ENCODE peak calls at places on chromosomes 5 and 9, in eight cellular contexts. N is glutamatergic neuron, F is adrenal gland, D is C1 segment of cervical spinal cord, O is hippocampal formation, G is mammary epithelial cell, S is AG09309, M is pulmonary artery endothelial cell. E is an unnamed sample.

GRCh38 chr9:15513335-15513734 is 2.6 kb upstream of the PSIP1 start:
- DNase-seq in N (peak; percentile 26), D (no peak), G (no peak), M (no peak), F (no peak), S (no peak), O (no peak), E (no peak)

GRCh38 chr5:8843766-8844165 is 702.1 kb downstream of the SEMA5A start:
- DNase-seq in S (peak; percentile 28), F (no peak), G (no peak), D (peak; percentile 62), O (peak; percentile 46), N (peak; percentile 62), M (no peak), E (no peak)

GRCh38 chr9:122827759-122828090 is 663 bp downstream of the PDCL start:
- DNase-seq in M (no peak), G (no peak), D (no peak), O (no peak), F (no peak), S (no peak), N (no peak), E (no peak)

GRCh38 chr9:105275938-105276337 is 31.5 kb downstream of the SLC44A1 start:
- DNase-seq in M (no peak), G (no peak), D (no peak), N (no peak), F (no peak), S (no peak), O (no peak), E (no peak)

GRCh38 chr5:14775857-14776256 is 95.7 kb downstream of the ANKH start:
- DNase-seq in S (peak; percentile 10), N (no peak), M (no peak), F (no peak), D (no peak), G (peak; percentile 69), O (no peak), E (no peak)

GRCh38 chr5:44847453-44847852 is 38.7 kb downstream of the MRPS30 start:
- DNase-seq in F (no peak), G (no peak), S (no peak), O (no peak), M (no peak), N (no peak), D (no peak), E (no peak)

GRCh38 chr5:79834420-79835219 is 145.0 kb downstream of the CMYA5 start:
- DNase-seq in F (peak; percentile 40), O (no peak), D (no peak), S (no peak), N (no peak), G (no peak), M (no peak), E (peak; percentile 56)

GRCh38 chr5:126003309-126003708 is 419.9 kb upstream of the GRAMD2B start:
- DNase-seq in D (no peak), O (peak; percentile 3), N (no peak), M (no peak), F (peak; percentile 29), G (peak; percentile 38), S (peak; percentile 54), E (peak; percentile 47)

GRCh38 chr5:176771102-176771845 is 39.1 kb upstream of the UNC5A start:
- DNase-seq in D (no peak), O (no peak), G (no peak), N (no peak), F (no peak), S (no peak), M (no peak), E (no peak)

GRCh38 chr5:87243161-87243877 is 24.4 kb upstream of the RASA1 start:
- DNase-seq in N (no peak), F (peak; percentile 34), S (peak; percentile 47), G (peak; percentile 85), D (no peak), M (peak; percentile 15), O (no peak), E (no peak)

GRCh38 chr5:151105561-151105960 is 24.7 kb upstream of the TNIP1 start:
- DNase-seq in O (no peak), N (no peak), M (no peak), S (no peak), F (no peak), D (no peak), G (no peak), E (no peak)

GRCh38 chr9:78130004-78130403 is 98.4 kb upstream of the GNAQ start:
- DNase-seq in F (peak; percentile 10), D (peak; percentile 66), G (peak; percentile 69), S (peak; percentile 17), O (peak; percentile 82), M (peak; percentile 41), N (no peak), E (no peak)

GRCh38 chr5:14720236-14720923 is 55.9 kb downstream of the OTULIN start:
- DNase-seq in S (no peak), N (no peak), D (no peak), G (no peak), F (no peak), M (no peak), O (no peak), E (no peak)

GRCh38 chr5:122415481-122416120 is 103.6 kb downstream of the SNCAIP start:
- DNase-seq in N (peak; percentile 62), S (peak; percentile 53), G (peak; percentile 41), O (peak; percentile 48), M (peak; percentile 8), D (no peak), F (peak; percentile 75), E (peak; percentile 60)

GRCh38 chr9:1732670-1733069 is 282.5 kb upstream of the SMARCA2 start:
- DNase-seq in F (peak; percentile 1), N (no peak), S (no peak), D (no peak), M (no peak), G (no peak), O (no peak), E (no peak)

GRCh38 chr5:15620501-15620900 is 120.5 kb downstream of the FBXL7 start:
- DNase-seq in G (no peak), O (no peak), D (no peak), F (peak; percentile 40), S (peak; percentile 84), M (peak; percentile 83), N (no peak), E (no peak)

GRCh38 chr5:14914603-14915277 is 43.2 kb upstream of the ANKH start:
- DNase-seq in F (no peak), D (no peak), O (no peak), G (peak; percentile 67), S (peak; percentile 59), N (no peak), M (no peak), E (no peak)

GRCh38 chr5:139246394-139246793 is 47.1 kb upstream of the MATR3 start:
- DNase-seq in F (peak; percentile 17), S (no peak), D (no peak), O (no peak), M (no peak), N (no peak), G (peak; percentile 48), E (no peak)

GRCh38 chr5:59039296-59040006 is 456.6 kb downstream of the RAB3C start:
- DNase-seq in F (peak; percentile 64), G (peak; percentile 63), N (peak; percentile 63), D (no peak), M (peak; percentile 13), O (peak; percentile 18), S (peak; percentile 16), E (peak; percentile 22)

GRCh38 chr9:78962186-78962585 is 609.6 kb upstream of the TLE4 start:
- DNase-seq in N (no peak), G (no peak), D (no peak), F (no peak), O (no peak), S (no peak), M (no peak), E (no peak)

GRCh38 chr5:160556886-160557285 is 135.2 kb downstream of the PTTG1 start:
- DNase-seq in D (no peak), F (no peak), G (peak; percentile 66), M (no peak), S (peak; percentile 23), N (no peak), O (no peak), E (no peak)

GRCh38 chr9:121783523-121784507 is 132.4 kb downstream of the DAB2IP start:
- DNase-seq in S (no peak), F (no peak), O (no peak), D (no peak), G (no peak), M (no peak), N (peak; percentile 76), E (peak; percentile 41)

GRCh38 chr9:70988551-70988950 is 132.9 kb downstream of the TRPM3 start:
- DNase-seq in S (peak; percentile 67), F (no peak), M (no peak), G (no peak), D (no peak), N (no peak), O (no peak), E (no peak)

GRCh38 chr5:143350790-143351603 is 52.5 kb downstream of the NR3C1 start:
- DNase-seq in D (no peak), N (no peak), S (peak; percentile 59), F (peak; percentile 45), O (no peak), G (peak; percentile 79), M (no peak), E (no peak)

GRCh38 chr5:124842725-124843595 is 96.5 kb upstream of the ZNF608 start:
- DNase-seq in G (no peak), O (no peak), D (no peak), F (no peak), S (no peak), N (no peak), M (no peak), E (no peak)

GRCh38 chr5:129593525-129593924 is 133.4 kb downstream of the ADAMTS19 start:
- DNase-seq in N (no peak), D (no peak), S (no peak), O (no peak), M (no peak), G (no peak), F (no peak), E (no peak)

GRCh38 chr5:57032151-57032551 is 80.2 kb upstream of the MIER3 start:
- DNase-seq in O (no peak), M (no peak), G (peak; percentile 25), D (no peak), S (no peak), F (peak; percentile 55), N (no peak), E (no peak)